ENCODE peak calls at places on chromosomes 16 and 17, in eight cellular contexts. N is right cardiac atrium; P is suprapubic skin; J is stimulated activated CD8-positive, alpha-beta memory T cell treated with anti-CD3 and anti-CD28 coated beads, Interleukin-12 subunit alpha, Interleukin-12 subunit beta, amount 100 ng/mL, for 4 hours; D is NCI-H345; G is AG10803; V is memory B cell; W is type B pancreatic cell. M is an unnamed sample.

GRCh38 chr17:17928422-17929386 is 43.5 kb downstream of the TOM1L2 start:
- DNase-seq in W (no peak), G (no peak), J (no peak), N (no peak), D (no peak), V (no peak), P (no peak), M (no peak)

GRCh38 chr17:2634361-2634960 is 41.0 kb downstream of the PAFAH1B1 start:
- DNase-seq in P (no peak), G (peak), W (no peak), D (no peak), V (no peak), N (no peak), J (no peak), M (no peak)

GRCh38 chr16:76897816-76898215 is 293.2 kb upstream of the MON1B start:
- DNase-seq in N (no peak), P (no peak), V (no peak), D (no peak), J (no peak), G (no peak), W (no peak), M (no peak)

GRCh38 chr16:76899767-76900166 is 291.2 kb upstream of the MON1B start:
- DNase-seq in D (no peak), V (no peak), W (no peak), J (no peak), G (no peak), P (no peak), N (no peak), M (no peak)

GRCh38 chr17:70945386-70945785 is 776.1 kb downstream of the KCNJ2 start:
- DNase-seq in W (no peak), V (no peak), D (no peak), N (no peak), G (no peak), P (no peak), J (no peak), M (no peak)

GRCh38 chr17:76612977-76613851 is 27.6 kb upstream of the ST6GALNAC2 start:
- DNase-seq in D (no peak), J (no peak), P (no peak), G (no peak), N (no peak), W (no peak), V (no peak), M (peak)

GRCh38 chr17:53134546-53134945 is 688.2 kb upstream of the KIF2B start:
- DNase-seq in P (no peak), V (no peak), G (no peak), D (no peak), N (no peak), J (no peak), W (no peak), M (no peak)

GRCh38 chr17:35170968-35171771 is 23.0 kb downstream of the SLC35G3 start:
- DNase-seq in N (no peak), W (no peak), D (no peak), J (no peak), P (no peak), G (peak), V (no peak), M (no peak)

GRCh38 chr17:8003594-8004181 is 1.3 kb downstream of the GUCY2D start:
- DNase-seq in D (no peak), W (no peak), V (no peak), N (no peak), P (peak), J (no peak), G (no peak), M (no peak)

GRCh38 chr17:60601443-60602384 is 1.7 kb downstream of the PPM1D start:
- DNase-seq in V (peak), N (no peak), D (peak), W (no peak), J (no peak), P (no peak), G (peak), M (peak)

GRCh38 chr16:4437366-4437765 is 11.7 kb downstream of the DNAJA3 start:
- DNase-seq in D (no peak), J (no peak), G (no peak), P (no peak), V (no peak), N (no peak), W (no peak), M (no peak)

GRCh38 chr16:22688463-22688862 is 125.5 kb upstream of the HS3ST2 start:
- DNase-seq in V (no peak), D (no peak), J (no peak), W (no peak), G (no peak), N (no peak), P (no peak), M (no peak)

GRCh38 chr16:11848842-11849241 is 2.5 kb downstream of the RSL1D1 start:
- DNase-seq in D (no peak), J (no peak), P (no peak), G (peak), V (no peak), W (no peak), N (no peak), M (no peak)

GRCh38 chr17:59838196-59838911 is 54.4 kb downstream of the TUBD1 start:
- DNase-seq in V (no peak), D (no peak), P (no peak), W (peak), G (peak), J (no peak), N (no peak), M (no peak)

M was measured in NCI-H524 treated with DMSO at 0.1 percent for 48 hours.